ENCODE peak calls at places on chromosome 17, in five cellular contexts. E is ovary, L is SK-N-SH, H is colonic mucosa, T is IMR-90. M is an unnamed sample.

GRCh38 chr17:17708301-17708700 is 27.0 kb downstream of the RAI1 start:
- DNase-seq in L (no peak), H (no peak), T (no peak), E (no peak), M (no peak)

GRCh38 chr17:45241315-45242011 is 19.8 kb downstream of the FMNL1 start:
- DNase-seq in E (no peak), L (peak; percentile 88), H (peak; percentile 62), T (no peak), M (no peak)

GRCh38 chr17:20224379-20224778 is 215.2 kb downstream of the SPECC1 start:
- DNase-seq in H (no peak), T (no peak), E (no peak), L (no peak), M (no peak)

GRCh38 chr17:40068129-40068581 is 5.4 kb downstream of the THRA start:
- DNase-seq in L (no peak), E (no peak), T (no peak), H (no peak), M (no peak)

GRCh38 chr17:50667259-50668024 is 32.8 kb downstream of the ABCC3 start:
- DNase-seq in H (no peak), E (no peak), L (no peak), T (no peak), M (no peak)

GRCh38 chr17:9439851-9440250 is 135.8 kb downstream of the STX8 start:
- DNase-seq in T (no peak), H (no peak), E (no peak), L (no peak), M (no peak)

GRCh38 chr17:40122466-40122943 is 734 bp downstream of the MSL1 start:
- DNase-seq in T (peak; percentile 47), H (peak; percentile 43), L (peak; percentile 80), E (peak; percentile 72), M (peak; percentile 47)

GRCh38 chr17:55588858-55589257 is 77.6 kb upstream of the SMIM36 start:
- DNase-seq in H (no peak), L (no peak), T (peak; percentile 40), E (no peak), M (no peak)

GRCh38 chr17:7490144-7490543 is 6.0 kb downstream of the POLR2A start:
- DNase-seq in L (no peak), E (no peak), T (no peak), H (no peak), M (no peak)

GRCh38 chr17:33053641-33054040 is 62.0 kb downstream of the SPACA3 start:
- DNase-seq in H (no peak), L (no peak), T (no peak), E (no peak), M (no peak)

GRCh38 chr17:3926860-3927627 is 10.8 kb upstream of the P2RX1 start:
- DNase-seq in L (no peak), H (no peak), E (no peak), T (no peak), M (no peak)

GRCh38 chr17:39153541-39154111 is 2.2 kb upstream of the PLXDC1 start:
- DNase-seq in H (peak; percentile 95), T (peak; percentile 88), L (peak; percentile 68), E (peak; percentile 94), M (peak; percentile 84)

GRCh38 chr17:4375039-4375748 is 8.7 kb upstream of the UBE2G1 start:
- DNase-seq in L (no peak), H (no peak), T (no peak), E (no peak), M (no peak)

GRCh38 chr17:49505854-49506253 is 10.8 kb downstream of the NGFR start:
- DNase-seq in E (peak; percentile 55), T (no peak), L (no peak), H (no peak), M (no peak)

GRCh38 chr17:80970044-80970761 is 21.4 kb upstream of the CHMP6 start:
- DNase-seq in T (no peak), E (peak; percentile 63), L (peak; percentile 82), H (no peak), M (peak; percentile 49)

DNA sequence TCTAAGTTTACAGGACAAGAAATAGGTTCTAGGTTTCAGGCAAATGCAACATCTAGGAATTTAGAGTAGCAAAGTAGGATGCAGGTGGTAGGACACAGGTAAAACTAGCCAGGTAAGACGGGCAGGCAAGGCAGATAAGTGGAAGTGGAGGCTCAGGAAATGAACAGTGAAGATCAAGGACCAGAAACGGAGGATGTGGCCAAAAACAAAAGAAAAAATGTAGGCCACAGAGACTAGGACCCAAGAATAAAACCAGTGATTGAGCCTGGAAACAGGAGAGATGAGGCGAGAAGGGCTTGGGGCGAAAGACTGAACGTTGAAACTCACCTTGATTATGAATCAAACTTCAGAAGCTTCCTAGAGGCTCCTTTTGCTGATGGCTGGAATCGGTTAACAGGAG is 24.0 kb downstream of the CPSF4L start:
- DNase-seq in T (no peak), H (no peak), E (no peak), L (no peak), M (peak; percentile 38)
- H3K4me1 ChIP-seq in T (peaks cover 6% of the 10 kb centered on the region), H (peaks cover 8% of the 10 kb centered on the region), E (peaks cover 4% of the 10 kb centered on the region), L (no peaks in the 10 kb centered on the region), M (peaks cover 27% of the 10 kb centered on the region)

GRCh38 chr17:75591722-75592302 is 4.2 kb downstream of the MYO15B start:
- DNase-seq in L (no peak), H (no peak), E (no peak), T (no peak), M (no peak)
- H3K36me3 ChIP-seq in L (no peaks in the 10 kb centered on the region), H (no peaks in the 10 kb centered on the region), E (no peaks in the 10 kb centered on the region), T (no peaks in the 10 kb centered on the region), M (no peaks in the 10 kb centered on the region)

DNA sequence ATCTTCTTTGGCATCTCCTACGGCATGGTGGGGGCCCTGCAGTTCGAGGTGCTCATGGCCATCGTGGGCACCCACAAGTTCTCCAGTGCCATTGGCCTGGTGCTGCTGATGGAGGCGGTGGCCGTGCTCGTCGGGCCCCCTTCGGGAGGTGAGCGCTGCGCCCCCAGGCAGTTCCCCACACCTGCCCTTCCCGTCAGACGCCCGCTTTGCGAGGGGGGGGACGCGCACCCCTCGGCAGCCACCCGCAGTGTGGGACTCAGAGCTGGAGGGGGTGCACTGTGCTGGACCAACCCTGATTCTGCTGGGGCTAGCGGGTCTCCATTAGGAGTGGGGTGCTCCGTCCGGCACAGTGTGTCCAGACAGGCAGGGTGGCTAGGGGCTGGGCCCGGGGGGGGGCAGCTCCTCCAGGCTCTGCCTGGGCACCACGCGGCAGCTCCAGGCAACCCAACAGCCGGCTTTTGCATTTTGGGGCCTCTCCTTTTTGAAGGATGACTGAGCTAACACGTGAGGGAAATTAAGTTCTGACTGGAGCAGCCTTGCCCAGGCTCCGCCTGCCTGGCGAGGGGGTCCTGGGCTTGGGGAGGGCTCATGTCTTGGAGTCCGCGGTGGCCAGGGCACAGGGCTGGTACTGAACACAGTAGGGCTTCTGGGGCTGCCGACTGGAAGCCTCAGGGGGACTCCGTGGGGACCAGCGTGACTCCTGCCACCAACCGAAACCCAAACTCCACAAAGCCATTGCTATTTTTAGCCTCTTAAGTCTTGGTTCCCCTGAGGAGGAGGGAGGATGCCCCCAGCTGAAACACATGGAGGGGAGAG is 9.1 kb downstream of the SLC16A3 start:
- DNase-seq in H (no peak), E (peak; percentile 58), T (no peak), L (no peak), M (no peak)
- H3K27ac ChIP-seq in H (peak overlapping the region; percentile 45), E (no peak overlapping the region), T (peak overlapping the region; percentile 13), L (no peak overlapping the region), M (peak overlapping the region; percentile 67)

DNA sequence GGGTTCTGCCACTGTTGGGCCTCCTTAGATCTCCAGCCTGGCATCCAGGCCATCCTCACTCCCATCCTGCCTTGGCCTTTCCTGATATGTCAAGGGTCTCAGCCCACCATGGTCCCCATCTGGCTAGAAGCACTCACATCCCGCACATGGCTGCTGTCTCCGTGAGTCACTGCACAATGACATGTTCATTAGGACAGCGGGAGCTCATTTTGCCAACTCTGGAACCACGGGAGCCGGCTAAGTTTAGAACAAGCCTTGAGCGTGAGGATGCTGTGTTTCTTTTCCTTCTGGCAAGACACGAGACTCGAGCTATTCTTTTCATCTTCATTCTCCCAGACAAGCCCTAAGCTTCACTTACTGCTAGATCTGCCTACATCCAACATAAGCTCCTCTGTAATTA is 65.7 kb upstream of the KSR1 start:
- DNase-seq in E (no peak), H (no peak), L (no peak), T (no peak), M (no peak)
- H3K4me1 ChIP-seq in E (no peaks in the 10 kb centered on the region), H (no peaks in the 10 kb centered on the region), L (no peaks in the 10 kb centered on the region), T (no peaks in the 10 kb centered on the region), M (no peaks in the 10 kb centered on the region)

GRCh38 chr17:1882836-1883235 is 53.0 kb downstream of the RPA1 start:
- DNase-seq in T (peak; percentile 24), E (no peak), L (peak; percentile 49), H (peak; percentile 32), M (peak; percentile 55)

GRCh38 chr17:1880851-1881630 is 51.2 kb downstream of the RPA1 start:
- DNase-seq in H (no peak), L (no peak), T (peak; percentile 39), E (no peak), M (no peak)

GRCh38 chr17:1888741-1889140 is 58.9 kb downstream of the RPA1 start:
- DNase-seq in L (no peak), H (no peak), E (no peak), T (no peak), M (no peak)

GRCh38 chr17:1878419-1879121 is 48.8 kb downstream of the RPA1 start:
- DNase-seq in H (no peak), E (no peak), L (no peak), T (no peak), M (no peak)

GRCh38 chr17:1883536-1883935 is 53.7 kb downstream of the RPA1 start:
- DNase-seq in E (no peak), H (no peak), L (no peak), T (no peak), M (no peak)
- H3K36me3 ChIP-seq in E (no peaks in the 10 kb centered on the region), H (peaks cover 4% of the 10 kb centered on the region), L (peaks cover 44% of the 10 kb centered on the region), T (peaks cover 50% of the 10 kb centered on the region), M (peaks cover 85% of the 10 kb centered on the region)

GRCh38 chr17:76131061-76131691 is 9.9 kb downstream of the FOXJ1 start:
- DNase-seq in L (no peak), E (no peak), H (no peak), T (no peak), M (no peak)

GRCh38 chr17:76131692-76132573 is 9.1 kb downstream of the FOXJ1 start:
- DNase-seq in L (no peak), T (no peak), H (no peak), E (no peak), M (no peak)

GRCh38 chr17:76130473-76130872 is 10.6 kb downstream of the FOXJ1 start:
- DNase-seq in L (no peak), H (no peak), E (no peak), T (no peak), M (no peak)

GRCh38 chr17:76134911-76135809 is 5.9 kb downstream of the FOXJ1 start:
- DNase-seq in E (no peak), H (no peak), T (no peak), L (no peak), M (no peak)

DNA sequence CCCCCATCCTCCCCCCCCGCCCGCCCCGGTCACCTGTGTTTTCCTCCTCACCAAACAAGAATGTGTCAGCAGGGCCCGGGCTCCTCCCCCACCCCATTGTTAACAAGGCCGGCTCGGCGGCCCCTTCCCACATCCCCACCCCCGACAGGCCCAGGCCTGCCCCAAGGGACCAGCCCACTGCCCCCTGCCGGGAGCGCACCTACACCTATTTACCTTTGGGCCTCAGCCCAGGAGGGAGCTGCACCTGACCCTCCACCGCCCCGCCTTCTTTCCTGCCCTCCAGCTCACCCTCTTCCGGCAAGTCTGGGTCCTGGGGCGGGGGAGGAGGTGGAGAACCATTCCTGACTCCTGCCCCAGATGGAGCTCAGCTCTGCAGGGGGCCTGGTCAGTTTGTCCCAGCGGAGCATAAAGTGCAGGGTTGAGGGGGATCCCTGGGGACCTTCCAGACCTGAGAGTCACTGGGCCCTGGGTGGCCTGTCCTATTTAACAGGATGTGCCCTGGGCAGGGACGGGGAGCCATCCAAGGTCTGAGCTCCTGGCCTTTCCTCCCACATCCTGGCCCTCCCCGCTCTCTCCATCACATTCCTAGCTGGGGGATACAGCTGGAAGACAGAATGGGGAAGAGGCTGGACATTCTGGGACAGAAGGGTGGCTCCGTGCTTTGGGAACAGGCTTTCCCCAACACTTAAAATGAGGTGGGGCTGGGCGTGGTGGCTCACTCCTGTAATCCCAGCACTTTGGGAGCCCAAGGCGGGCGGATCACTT is 8.3 kb downstream of the FOXJ1 start:
- DNase-seq in E (no peak), T (no peak), H (peak; percentile 71), L (no peak), M (no peak)
- H3K27ac ChIP-seq in E (no peak overlapping the region), T (no peak overlapping the region), H (no peak overlapping the region), L (no peak overlapping the region), M (no peak overlapping the region)